ENCODE peak calls at places on chromosomes 13 and 19, in seven cellular contexts. K is psoas muscle; W is PC-3; O is CD8-positive, alpha-beta T cell; Y is pancreas; D is left ventricle myocardium inferior; G is PC-9. U is an unnamed sample.

GRCh38 chr13:81017525-81018152 is 676.7 kb upstream of the SPRY2 start:
- DNase-seq in K (no peak), W (peak), O (no peak), Y (no peak), D (no peak), G (no peak), U (no peak)

GRCh38 chr19:7506385-7507328 is 9.2 kb upstream of the ZNF358 start:
- DNase-seq in K (peak), W (peak), O (no peak), Y (peak), D (peak), G (peak), U (peak)

GRCh38 chr13:67437246-67437645 is 207.1 kb upstream of the PCDH9 start:
- DNase-seq in K (no peak), W (no peak), O (no peak), Y (no peak), D (no peak), G (no peak), U (no peak)

GRCh38 chr13:106349080-106349841 is 186.2 kb downstream of the EFNB2 start:
- DNase-seq in K (no peak), W (peak), O (no peak), Y (no peak), D (peak), G (peak), U (no peak)

GRCh38 chr13:109357751-109358150 is 428.6 kb downstream of the IRS2 start:
- DNase-seq in K (no peak), W (no peak), O (no peak), Y (no peak), D (no peak), G (no peak), U (no peak)

GRCh38 chr19:45376045-45376724 is 5.8 kb upstream of the ERCC2 start:
- DNase-seq in K (no peak), W (peak), O (no peak), Y (peak), D (no peak), G (peak), U (no peak)

GRCh38 chr13:24275041-24275440 is 34.3 kb upstream of the C1QTNF9 start:
- DNase-seq in K (no peak), W (no peak), O (no peak), Y (peak), D (no peak), G (no peak), U (no peak)

GRCh38 chr13:42272115-42272756 is at the start of gene AKAP11:
- DNase-seq in K (peak), W (peak), O (peak), Y (peak), D (peak), G (no peak), U (no peak)

GRCh38 chr13:78599911-78600310 is 3.4 kb downstream of the POU4F1 start:
- DNase-seq in K (no peak), W (no peak), O (no peak), Y (no peak), D (no peak), G (no peak), U (no peak)

GRCh38 chr13:114035186-114035582 is 61.3 kb upstream of the C13orf46 start:
- DNase-seq in K (no peak), W (no peak), O (no peak), Y (no peak), D (no peak), G (no peak), U (no peak)

GRCh38 chr13:72839831-72840426 is 58.0 kb downstream of the PIBF1 start:
- DNase-seq in K (peak), W (peak), O (peak), Y (peak), D (peak), G (peak), U (no peak)

GRCh38 chr19:51546650-51547396 is 15.4 kb upstream of the SIGLEC6 start:
- DNase-seq in K (no peak), W (peak), O (no peak), Y (no peak), D (no peak), G (no peak), U (no peak)

GRCh38 chr19:53874384-53874995 is 6.8 kb downstream of the MYADM start:
- DNase-seq in K (peak), W (no peak), O (no peak), Y (no peak), D (no peak), G (no peak), U (no peak)

GRCh38 chr13:60044321-60044720 is 119.4 kb downstream of the DIAPH3 start:
- DNase-seq in K (no peak), W (no peak), O (no peak), Y (no peak), D (no peak), G (no peak), U (no peak)

GRCh38 chr19:1254530-1255185 is 6.3 kb downstream of the MIDN start:
- DNase-seq in K (no peak), W (no peak), O (no peak), Y (peak), D (no peak), G (no peak), U (no peak)
- H3K4me3 ChIP-seq in K (peak), W (no peak), O (no peak), Y (no peak), D (peak), G (no peak), U (peak)

GRCh38 chr19:47490847-47491246 is 6.8 kb upstream of the KPTN start:
- DNase-seq in K (no peak), W (no peak), O (no peak), Y (no peak), D (no peak), G (no peak), U (no peak)
- H3K27ac ChIP-seq in K (no peak), W (no peak), O (no peak), Y (no peak), D (peak), G (no peak), U (no peak)

GRCh38 chr13:40622246-40622645 is 44.2 kb downstream of the FOXO1 start:
- DNase-seq in K (no peak), W (peak), O (no peak), Y (no peak), D (no peak), G (peak), U (no peak)
- H3K4me3 ChIP-seq in K (no peak), W (no peak), O (no peak), Y (no peak), D (no peak), G (no peak), U (no peak)

DNA sequence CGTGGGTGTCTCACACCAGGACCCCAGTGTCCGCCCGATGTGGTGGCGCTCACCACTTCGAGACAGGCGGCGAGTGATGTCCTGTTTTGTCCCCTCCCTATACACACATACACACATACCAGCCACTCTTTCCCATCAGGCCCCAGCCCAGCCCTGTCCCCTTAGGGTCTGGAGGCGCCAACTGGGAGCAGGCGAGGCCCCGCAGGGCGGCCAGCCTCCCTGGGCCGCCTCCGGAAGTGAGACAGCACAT is 38.1 kb upstream of the NANOS3 start:
- DNase-seq in K (no peak), W (no peak), O (no peak), Y (no peak), D (no peak), G (peak), U (no peak)
- H3K27ac ChIP-seq in K (peak), W (peak), O (peak), Y (peak), D (peak), G (peak), U (peak)

GRCh38 chr19:2282862-2283237 is 875 bp upstream of the PEAK3 start:
- DNase-seq in K (no peak), W (no peak), O (no peak), Y (no peak), D (no peak), G (no peak), U (no peak)
- H3K4me3 ChIP-seq in K (peak), W (no peak), O (no peak), Y (no peak), D (peak), G (no peak), U (no peak)

GRCh38 chr19:3403489-3404323 is 37.3 kb downstream of the NFIC start:
- DNase-seq in K (peak), W (no peak), O (no peak), Y (peak), D (peak), G (no peak), U (no peak)

GRCh38 chr19:3405261-3405653 is 38.9 kb downstream of the NFIC start:
- DNase-seq in K (no peak), W (no peak), O (no peak), Y (no peak), D (no peak), G (no peak), U (no peak)

GRCh38 chr19:3402631-3403443 is 36.5 kb downstream of the NFIC start:
- DNase-seq in K (no peak), W (no peak), O (no peak), Y (no peak), D (no peak), G (no peak), U (no peak)

GRCh38 chr19:3406571-3407111 is 40.3 kb downstream of the NFIC start:
- DNase-seq in K (peak), W (no peak), O (no peak), Y (no peak), D (no peak), G (no peak), U (no peak)

DNA sequence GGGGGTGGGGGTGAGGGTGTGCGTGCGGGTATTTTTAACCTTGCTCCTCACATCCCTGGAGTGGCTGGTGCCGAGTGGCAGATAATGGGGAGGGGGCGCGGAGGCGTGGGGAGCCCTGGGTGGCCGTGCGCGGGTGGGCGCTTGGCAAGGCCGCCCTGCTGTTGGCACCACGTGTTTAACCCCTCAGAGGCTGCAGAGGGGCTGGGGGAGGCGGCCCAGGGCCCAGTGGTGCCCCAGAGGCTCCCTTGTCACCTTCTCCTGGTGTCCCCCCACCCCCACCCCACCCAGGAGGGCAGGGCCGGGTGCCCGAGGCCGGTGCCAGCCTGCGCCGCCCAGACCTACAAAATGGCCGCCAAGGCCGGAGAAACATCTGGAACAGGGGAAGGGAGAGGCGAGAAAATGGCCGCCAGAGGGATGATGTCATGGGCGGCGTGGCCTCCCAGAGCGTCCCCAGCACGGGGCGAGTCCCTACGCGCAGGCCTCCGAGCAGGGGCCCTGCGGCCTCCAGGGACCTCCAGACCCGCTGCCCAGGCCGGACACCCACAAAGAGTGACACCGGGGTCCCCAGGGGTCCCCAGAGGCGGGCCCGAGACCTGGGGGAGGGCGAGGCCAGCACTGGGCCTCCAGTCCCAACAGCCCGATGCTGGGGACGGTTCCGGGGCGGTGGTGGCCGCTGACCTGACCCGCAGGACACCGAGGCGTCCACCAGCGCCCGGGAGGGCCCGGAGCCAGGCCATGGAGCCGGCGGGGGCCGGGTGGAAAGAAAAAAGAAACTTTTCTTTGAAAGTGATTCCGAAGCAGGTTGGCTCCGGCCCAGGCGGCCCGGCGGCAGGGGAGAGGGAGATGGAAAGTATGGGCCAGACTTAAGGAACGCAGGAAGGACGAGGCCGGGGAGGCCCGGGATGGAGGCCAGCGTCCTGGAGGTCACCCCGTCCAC is 38.2 kb downstream of the NFIC start:
- DNase-seq in K (peak), W (no peak), O (no peak), Y (peak), D (peak), G (no peak), U (no peak)
- H3K27ac ChIP-seq in K (peak), W (no peak), O (no peak), Y (peak), D (peak), G (no peak), U (peak)

GRCh38 chr19:12833747-12834417 is 497 bp downstream of the RTBDN start:
- DNase-seq in K (no peak), W (peak), O (peak), Y (peak), D (no peak), G (no peak), U (no peak)
- H3K4me3 ChIP-seq in K (peak), W (peak), O (no peak), Y (no peak), D (peak), G (peak), U (peak)